ENCODE peak calls at places on chromosomes 1 and 21, in seven cellular contexts. O is NCI-H2081, L is uterus, Q is Kasumi-1, E is iris pigment epithelial cell, W is cerebellar nuclear complex, R is cerebellum. X is an unnamed sample.

GRCh38 chr1:117003253-117003875 is 1.8 kb downstream of the CD101 start:
- DNase-seq in O (no peak), L (no peak), Q (peak), E (no peak), W (no peak), R (no peak), X (no peak)

GRCh38 chr1:28199328-28200233 is 23.1 kb upstream of the PTAFR start:
- DNase-seq in O (no peak), L (no peak), Q (peak), E (no peak), W (no peak), R (no peak), X (no peak)

GRCh38 chr1:61591316-61591715 is 133.6 kb downstream of the TM2D1 start:
- DNase-seq in O (no peak), L (peak), Q (no peak), E (no peak), W (no peak), R (no peak), X (no peak)

GRCh38 chr1:172269644-172270043 is 150.8 kb upstream of the C1orf105 start:
- DNase-seq in O (no peak), L (no peak), Q (no peak), E (peak), W (no peak), R (no peak), X (peak)

GRCh38 chr21:46098303-46099141 is 610 bp downstream of the COL6A2 start:
- DNase-seq in O (no peak), L (peak), Q (no peak), E (no peak), W (no peak), R (no peak), X (peak)

GRCh38 chr1:32924881-32925344 is 23.7 kb upstream of the TMEM54 start:
- DNase-seq in O (no peak), L (no peak), Q (no peak), E (no peak), W (no peak), R (no peak), X (no peak)

GRCh38 chr1:111989531-111990025 is at the start of gene KCND3:
- DNase-seq in O (peak), L (peak), Q (no peak), E (peak), W (no peak), R (peak), X (peak)

GRCh38 chr1:200369131-200369530 is 40.7 kb downstream of the ZNF281 start:
- DNase-seq in O (no peak), L (no peak), Q (no peak), E (no peak), W (no peak), R (no peak), X (no peak)

GRCh38 chr1:216726435-216726834 is 3.2 kb upstream of the ESRRG start:
- DNase-seq in O (no peak), L (no peak), Q (no peak), E (no peak), W (no peak), R (no peak), X (no peak)

GRCh38 chr1:76961181-76961580 is 93.9 kb downstream of the ST6GALNAC5 start:
- DNase-seq in O (no peak), L (no peak), Q (no peak), E (no peak), W (no peak), R (no peak), X (no peak)

GRCh38 chr1:20846461-20847374 is 59.6 kb upstream of the HP1BP3 start:
- DNase-seq in O (no peak), L (no peak), Q (no peak), E (peak), W (no peak), R (no peak), X (no peak)

GRCh38 chr1:12424793-12425192 is 193.2 kb downstream of the DHRS3 start:
- DNase-seq in O (no peak), L (no peak), Q (no peak), E (peak), W (no peak), R (no peak), X (no peak)

GRCh38 chr1:29364101-29364678 is 127.9 kb downstream of the PTPRU start:
- DNase-seq in O (no peak), L (no peak), Q (no peak), E (no peak), W (no peak), R (no peak), X (no peak)